ENCODE peak calls at places on chromosomes 2 and 18, in five cellular contexts. X is K562, D is HepG2, J is H1, H is GM12878. B is an unnamed sample.
A peak's percentile ranks its signal among the peaks of the same experiment; 100 is the strongest.

GRCh38 chr2:230668184-230668938 is 44.3 kb upstream of the CAB39 start:
- DNase-seq in H (peak; percentile 88), X (no peak), J (no peak), D (no peak), B (no peak)

GRCh38 chr2:143375376-143375880 is 246.2 kb downstream of the ARHGAP15 start:
- DNase-seq in X (no peak), J (no peak), H (no peak), D (no peak), B (no peak)

GRCh38 chr2:206084870-206085741 is 868 bp downstream of the INO80D start:
- DNase-seq in H (no peak), X (peak; percentile 40), J (peak; percentile 72), D (no peak), B (peak; percentile 77)

GRCh38 chr2:70340921-70341765 is 39.3 kb upstream of the FAM136A start:
- DNase-seq in J (peak; percentile 68), D (peak; percentile 62), X (peak; percentile 58), H (no peak), B (peak; percentile 76)

GRCh38 chr2:38515155-38516074 is 87.3 kb downstream of the HNRNPLL start:
- DNase-seq in X (peak; percentile 95), D (no peak), J (no peak), H (no peak), B (no peak)

GRCh38 chr2:224359569-224359968 is 42.3 kb downstream of the FAM124B start:
- DNase-seq in H (no peak), X (peak; percentile 37), D (peak; percentile 16), J (peak; percentile 65), B (peak; percentile 55)

GRCh38 chr2:175864131-175864728 is 137.8 kb downstream of the LNPK start:
- DNase-seq in H (no peak), X (peak; percentile 16), D (peak; percentile 11), J (no peak), B (no peak)

GRCh38 chr2:27572998-27573429 is 9.8 kb upstream of the ZNF512 start:
- DNase-seq in D (no peak), X (no peak), J (no peak), H (no peak), B (no peak)

GRCh38 chr2:39128919-39129391 is 8.1 kb upstream of the SOS1 start:
- DNase-seq in H (peak; percentile 74), D (peak; percentile 70), J (no peak), X (no peak), B (no peak)

GRCh38 chr2:29000481-29000880 is 19.4 kb downstream of the TOGARAM2 start:
- DNase-seq in J (no peak), H (peak; percentile 31), X (peak; percentile 25), D (no peak), B (no peak)

GRCh38 chr2:136119717-136120675 is 2.0 kb upstream of the CXCR4 start:
- DNase-seq in H (no peak), D (no peak), X (no peak), J (no peak), B (no peak)

GRCh38 chr2:173590278-173590811 is 235.7 kb downstream of the CDCA7 start:
- DNase-seq in J (no peak), H (no peak), X (no peak), D (peak; percentile 12), B (peak; percentile 7)

GRCh38 chr18:48546411-48546810 is 7.6 kb downstream of the CTIF start:
- DNase-seq in X (no peak), H (no peak), J (no peak), D (no peak), B (no peak)

GRCh38 chr2:109611467-109612095 is 2.2 kb downstream of the SEPTIN10 start:
- DNase-seq in H (no peak), X (no peak), J (no peak), D (peak; percentile 35), B (no peak)

GRCh38 chr2:210049831-210050230 is 47.4 kb downstream of the RPE start:
- DNase-seq in H (no peak), J (no peak), D (no peak), X (no peak), B (no peak)

GRCh38 chr2:240232264-240232915 is 91.9 kb upstream of the OTOS start:
- DNase-seq in H (no peak), D (no peak), X (no peak), J (no peak), B (no peak)

GRCh38 chr2:199862779-199863178 is 11.8 kb upstream of the FTCDNL1 start:
- DNase-seq in H (no peak), D (no peak), J (no peak), X (no peak), B (no peak)

GRCh38 chr2:1661891-1662605 is 82.3 kb downstream of the PXDN start:
- DNase-seq in J (no peak), D (no peak), H (no peak), X (no peak), B (no peak)

GRCh38 chr2:192267484-192267883 is 72.8 kb upstream of the TMEFF2 start:
- DNase-seq in H (no peak), X (no peak), J (no peak), D (no peak), B (no peak)

GRCh38 chr2:124822516-124822915 is 797.4 kb downstream of the CNTNAP5 start:
- DNase-seq in H (no peak), X (no peak), D (no peak), J (no peak), B (no peak)

GRCh38 chr2:229164545-229165249 is 106.4 kb downstream of the PID1 start:
- DNase-seq in X (no peak), D (no peak), H (no peak), J (no peak), B (no peak)

GRCh38 chr2:229296016-229296415 is 24.9 kb upstream of the PID1 start:
- DNase-seq in J (no peak), X (no peak), H (no peak), D (no peak), B (no peak)

GRCh38 chr2:130390460-130391057 is 34.7 kb downstream of the PTPN18 start:
- DNase-seq in X (no peak), J (no peak), H (no peak), D (no peak), B (no peak)
- TF ChIP-seq RFX5 in X (no peak), J (no peak), H (no peak), D (no peak), B (no peak)

DNA sequence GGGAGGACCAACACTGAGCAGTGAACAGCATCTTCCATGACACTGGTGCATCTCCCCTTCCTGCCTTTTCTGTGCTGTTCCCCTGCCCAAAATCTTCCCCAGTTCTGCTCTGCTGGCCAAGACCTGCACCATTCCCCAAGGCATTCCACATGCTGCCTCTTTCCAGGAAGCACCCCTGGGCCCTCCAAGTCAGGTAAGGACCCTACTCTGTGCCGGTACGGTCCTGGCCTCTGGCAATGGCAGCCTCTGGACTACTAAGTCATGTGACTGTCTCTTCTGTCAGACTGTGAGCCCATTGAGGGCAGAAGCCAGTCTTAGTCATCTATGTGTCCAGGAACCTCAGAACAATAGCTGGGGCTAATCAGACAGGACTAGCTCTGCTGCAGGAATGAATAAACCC is 282.0 kb downstream of the MYCN start:
- DNase-seq in J (no peak), H (no peak), D (no peak), X (no peak), B (no peak)
- H2AFZ ChIP-seq in J (no peak overlapping the region), H (no peak overlapping the region), D (no peak overlapping the region), X (no peak overlapping the region), B (no peak overlapping the region)

GRCh38 chr2:238902285-238902684 is 54.4 kb downstream of the TWIST2 start:
- DNase-seq in J (no peak), D (no peak), X (no peak), H (no peak), B (no peak)
- TF ChIP-seq TAF1 in J (no peak), D (no peak), X (no peak), H (no peak), B (no peak)

GRCh38 chr2:63734510-63734909 is 107.2 kb upstream of the UGP2 start:
- DNase-seq in J (no peak), D (peak; percentile 95), X (no peak), H (no peak), B (no peak)
- TF ChIP-seq RFX5 in J (no peak), D (no peak), X (no peak), H (no peak), B (no peak)

DNA sequence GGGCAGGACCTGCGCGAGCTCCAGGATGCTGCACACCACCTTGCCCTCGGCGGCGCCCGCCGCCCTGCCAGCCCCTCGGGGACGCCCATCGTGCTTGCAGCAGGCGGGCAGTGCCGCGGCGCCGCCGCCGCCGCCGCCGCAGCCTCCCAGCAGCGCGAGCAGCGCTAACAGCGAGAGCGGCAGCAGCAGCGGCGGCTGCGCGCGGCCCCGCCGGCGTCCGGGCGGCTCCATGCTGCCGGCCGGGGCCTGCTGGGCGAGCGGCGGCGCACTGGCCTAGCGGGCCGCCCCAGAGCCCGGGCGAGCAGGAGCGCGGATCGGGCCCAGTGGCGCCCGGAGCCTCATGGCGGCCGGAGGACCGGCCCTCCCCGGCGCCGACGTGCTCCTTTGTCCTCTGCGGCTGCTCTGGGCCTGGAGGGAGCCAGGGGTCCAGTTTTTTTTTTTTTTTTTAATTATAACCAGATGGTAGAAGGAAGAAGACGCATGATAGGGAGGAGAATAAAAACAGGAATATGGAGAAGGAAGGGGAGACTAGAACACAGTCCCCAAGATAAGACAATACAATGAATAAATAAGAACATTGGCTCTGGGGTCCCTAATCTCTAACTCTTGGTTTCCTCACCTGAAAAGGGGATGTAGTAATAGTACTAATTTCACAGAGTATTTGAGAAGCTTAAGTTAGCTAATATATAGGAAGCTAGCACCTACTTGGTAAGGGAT is 17.1 kb upstream of the ANKRD62 start:
- DNase-seq in J (no peak), D (no peak), X (peak; percentile 29), H (no peak), B (peak; percentile 90)
- H2AFZ ChIP-seq in J (peak overlapping the region; percentile 92), D (no peak overlapping the region), X (peak overlapping the region; percentile 51), H (no peak overlapping the region), B (peak overlapping the region; percentile 65)

GRCh38 chr18:24702001-24702400 is 241.6 kb downstream of the HRH4 start:
- DNase-seq in X (no peak), J (no peak), D (no peak), H (no peak), B (no peak)

GRCh38 chr18:24703316-24703715 is 242.9 kb downstream of the HRH4 start:
- DNase-seq in X (no peak), H (no peak), D (no peak), J (no peak), B (no peak)

GRCh38 chr18:24710474-24710873 is 250.0 kb downstream of the HRH4 start:
- DNase-seq in X (no peak), J (no peak), H (no peak), D (no peak), B (no peak)

GRCh38 chr18:24704921-24705620 is 244.6 kb downstream of the HRH4 start:
- DNase-seq in X (no peak), D (no peak), J (no peak), H (no peak), B (no peak)
- TF ChIP-seq TAF1 in X (no peak), D (no peak), J (no peak), H (no peak), B (no peak)

B was measured in SK-N-SH.